ENCODE peak calls at places on chromosomes 12 and 14, in eight cellular contexts. Q is IMR-90, F is gastrocnemius medialis, M is Panc1, Z is esophagus muscularis mucosa, L is colonic mucosa, H is PC-9, G is transverse colon. C is an unnamed sample.

GRCh38 chr14:77880056-77880455 is 80.1 kb downstream of the ADCK1 start:
- DNase-seq in M (no peak), Z (no peak), G (no peak), Q (no peak), H (no peak), L (no peak), F (no peak), C (no peak)

GRCh38 chr14:50082784-50083466 is 33.4 kb downstream of the VCPKMT start:
- DNase-seq in G (peak; percentile 74), L (no peak), M (no peak), H (no peak), Q (peak; percentile 86), Z (no peak), F (no peak), C (no peak)

GRCh38 chr12:89345830-89346740 is 6.2 kb downstream of the DUSP6 start:
- DNase-seq in Z (no peak), G (peak; percentile 60), F (peak; percentile 48), M (no peak), L (peak; percentile 62), H (no peak), Q (peak; percentile 64), C (peak; percentile 80)

GRCh38 chr12:53939141-53940108 is 794 bp downstream of the HOXC13 start:
- DNase-seq in G (no peak), F (no peak), Z (no peak), M (no peak), L (no peak), H (peak; percentile 32), Q (no peak), C (no peak)

GRCh38 chr12:12976366-12976765 is 23.7 kb downstream of the HEBP1 start:
- DNase-seq in F (no peak), Z (no peak), L (no peak), Q (peak; percentile 96), H (no peak), G (no peak), M (no peak), C (no peak)

GRCh38 chr12:117461732-117462131 is 100.3 kb upstream of the NOS1 start:
- DNase-seq in H (no peak), M (no peak), G (no peak), Q (no peak), F (no peak), L (no peak), Z (no peak), C (no peak)

GRCh38 chr12:86376052-86376451 is 119.9 kb upstream of the MGAT4C start:
- DNase-seq in Z (no peak), F (no peak), L (no peak), G (no peak), Q (no peak), H (no peak), M (no peak), C (no peak)

GRCh38 chr12:107666009-107666408 is 19.6 kb upstream of the PWP1 start:
- DNase-seq in M (no peak), L (no peak), Q (no peak), Z (no peak), F (no peak), G (no peak), H (no peak), C (no peak)

GRCh38 chr12:129762436-129762835 is 141.4 kb downstream of the TMEM132D start:
- DNase-seq in H (no peak), Z (no peak), M (no peak), G (no peak), F (no peak), L (no peak), Q (no peak), C (no peak)

GRCh38 chr12:119828300-119828699 is 48.8 kb downstream of the CIT start:
- DNase-seq in F (no peak), G (no peak), Z (no peak), Q (no peak), M (no peak), H (no peak), L (no peak), C (no peak)

GRCh38 chr14:23058654-23059504 is 1.6 kb upstream of the CDH24 start:
- DNase-seq in G (no peak), M (no peak), L (no peak), F (no peak), Z (no peak), Q (no peak), H (no peak), C (no peak)

GRCh38 chr12:26125451-26126339 is 858 bp upstream of the BHLHE41 start:
- DNase-seq in Q (peak; percentile 73), Z (peak; percentile 92), G (peak; percentile 83), F (peak; percentile 96), L (peak; percentile 81), M (peak; percentile 94), H (peak; percentile 92), C (peak; percentile 81)

GRCh38 chr14:99758121-99758871 is 34.9 kb upstream of the EML1 start:
- DNase-seq in Z (no peak), H (no peak), M (no peak), L (no peak), Q (peak; percentile 96), G (no peak), F (no peak), C (no peak)

GRCh38 chr14:105682956-105683570 is 156.7 kb downstream of the TMEM121 start:
- DNase-seq in F (no peak), L (no peak), H (no peak), M (no peak), Z (no peak), G (no peak), Q (no peak), C (no peak)

GRCh38 chr14:76782115-76782884 is 21.0 kb downstream of the VASH1 start:
- DNase-seq in L (no peak), H (no peak), G (no peak), Z (peak; percentile 80), F (no peak), Q (no peak), M (no peak), C (no peak)

GRCh38 chr14:31819281-31819680 is 257.8 kb upstream of the ARHGAP5 start:
- DNase-seq in L (no peak), Q (no peak), Z (no peak), M (no peak), H (no peak), G (no peak), F (no peak), C (no peak)

GRCh38 chr14:35808076-35808657 is 928 bp downstream of the RALGAPA1 start:
- DNase-seq in Q (no peak), L (peak; percentile 84), H (peak; percentile 21), M (no peak), F (no peak), G (peak; percentile 63), Z (no peak), C (no peak)

GRCh38 chr12:107448198-107448597 is 237.4 kb upstream of the PWP1 start:
- DNase-seq in H (no peak), Z (no peak), Q (peak; percentile 5), G (peak; percentile 20), L (no peak), M (no peak), F (no peak), C (no peak)

GRCh38 chr14:95216013-95216412 is 58.7 kb upstream of the DICER1 start:
- DNase-seq in Q (no peak), L (no peak), F (no peak), M (no peak), Z (no peak), H (no peak), G (no peak), C (no peak)

GRCh38 chr12:6869049-6870021 is 2.0 kb downstream of the TPI1 start:
- DNase-seq in F (peak; percentile 82), H (peak; percentile 89), Q (peak; percentile 70), G (peak; percentile 90), Z (peak; percentile 96), M (no peak), L (peak; percentile 93), C (peak; percentile 81)
- H3K36me3 ChIP-seq in F (peaks cover 42% of the 10 kb centered on the region), H (peaks cover 15% of the 10 kb centered on the region), Q (peaks cover 40% of the 10 kb centered on the region), G (no peaks in the 10 kb centered on the region), Z (peaks cover 41% of the 10 kb centered on the region), M (peaks cover 6% of the 10 kb centered on the region), L (peaks cover 12% of the 10 kb centered on the region), C (peaks cover 46% of the 10 kb centered on the region)

GRCh38 chr14:68099348-68100045 is 279.9 kb downstream of the RAD51B start:
- DNase-seq in F (peak; percentile 14), L (no peak), Q (no peak), Z (no peak), H (no peak), M (no peak), G (no peak), C (no peak)
- H3K27ac ChIP-seq in F (no peak overlapping the region), L (no peak overlapping the region), Q (no peak overlapping the region), Z (peak overlapping the region; percentile 75), H (no peak overlapping the region), M (peak overlapping the region; percentile 23), G (peak overlapping the region; percentile 52), C (peak overlapping the region; percentile 3)

DNA sequence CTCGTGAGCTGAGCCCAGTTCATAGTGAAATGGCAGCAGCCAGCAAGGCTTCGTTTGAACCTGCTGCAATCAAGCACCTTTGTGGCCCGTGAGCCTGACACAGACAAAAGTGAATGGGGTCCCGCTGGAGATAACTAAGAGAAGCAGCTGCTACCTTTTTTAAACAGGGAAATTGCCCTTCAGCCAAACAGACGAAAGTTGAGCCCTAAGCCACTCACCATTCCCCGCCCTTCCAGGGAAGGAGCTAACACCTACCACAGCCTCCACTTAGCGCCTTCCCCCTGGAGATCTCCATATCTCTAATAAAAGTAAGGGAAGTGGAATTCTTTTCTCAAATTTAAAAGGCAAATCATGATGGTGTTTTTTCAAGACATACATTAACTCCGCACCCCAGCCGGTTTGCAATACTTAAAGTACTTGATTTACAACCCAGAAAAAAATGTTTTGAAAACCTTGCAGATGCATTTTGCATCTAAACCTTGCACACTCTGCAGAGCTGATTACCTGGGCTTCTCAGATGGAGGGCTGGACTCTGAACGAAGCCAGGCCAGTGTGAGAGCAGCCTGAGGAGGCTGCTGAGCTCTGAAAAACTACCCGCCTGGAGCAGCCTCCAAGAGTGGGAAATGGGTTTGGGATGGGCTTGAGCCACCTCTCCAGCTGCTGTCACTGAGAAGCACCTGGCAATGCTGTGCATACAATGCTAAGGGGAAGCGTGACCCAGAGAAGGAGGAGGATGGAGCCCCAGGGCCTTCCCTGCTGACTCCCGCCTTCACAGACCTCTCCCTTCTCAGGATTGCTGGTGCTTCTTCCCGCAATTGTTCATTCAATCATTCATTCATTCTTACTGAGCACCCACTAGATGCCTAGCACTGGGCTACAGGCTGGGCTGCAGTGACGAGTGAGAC is 10.0 kb downstream of the NUAK1 start:
- DNase-seq in Z (no peak), L (no peak), M (no peak), F (no peak), H (no peak), Q (no peak), G (no peak), C (no peak)
- H3K4me1 ChIP-seq in Z (peaks cover 91% of the 10 kb centered on the region), L (no peaks in the 10 kb centered on the region), M (peaks cover 95% of the 10 kb centered on the region), F (peaks cover 87% of the 10 kb centered on the region), H (peaks cover 66% of the 10 kb centered on the region), Q (peaks cover 23% of the 10 kb centered on the region), G (peaks cover 5% of the 10 kb centered on the region), C (peaks cover 68% of the 10 kb centered on the region)

GRCh38 chr14:92678766-92679165 is 69.7 kb downstream of the LGMN start:
- DNase-seq in H (no peak), Q (no peak), M (no peak), F (no peak), G (no peak), L (no peak), Z (no peak), C (no peak)

GRCh38 chr14:92676448-92677086 is 71.9 kb downstream of the LGMN start:
- DNase-seq in G (no peak), L (no peak), Q (no peak), Z (no peak), M (no peak), F (no peak), H (no peak), C (no peak)

GRCh38 chr14:92679246-92679645 is 69.2 kb downstream of the LGMN start:
- DNase-seq in G (no peak), F (no peak), L (no peak), H (no peak), Z (no peak), Q (no peak), M (no peak), C (no peak)

GRCh38 chr14:92677087-92677668 is 71.2 kb downstream of the LGMN start:
- DNase-seq in H (no peak), F (no peak), L (no peak), G (no peak), Z (no peak), Q (no peak), M (no peak), C (no peak)

GRCh38 chr14:92677955-92678354 is 70.5 kb downstream of the LGMN start:
- DNase-seq in G (no peak), F (no peak), M (no peak), Z (no peak), Q (no peak), L (no peak), H (no peak), C (no peak)
- H3K36me3 ChIP-seq in G (no peaks in the 10 kb centered on the region), F (no peaks in the 10 kb centered on the region), M (no peaks in the 10 kb centered on the region), Z (peaks cover 41% of the 10 kb centered on the region), Q (peaks cover 35% of the 10 kb centered on the region), L (no peaks in the 10 kb centered on the region), H (peaks cover 4% of the 10 kb centered on the region), C (peaks cover 68% of the 10 kb centered on the region)